ENCODE peak calls at places on chromosomes 7 and 10, in ten cellular contexts. U is DMS53; Q is T-cell; P is left lung; G is activated effector memory CD4-positive, alpha-beta T cell treated with Interleukin-2 at 50 U/mL for 16 hours; F is RCC 7860; N is LoVo; T is hippocampal formation; V is body of pancreas; I is NCI-H1436. J is an unnamed sample.
A peak's percentile ranks its signal among the peaks of the same experiment; 100 is the strongest.

GRCh38 chr7:128812514-128813168 is 17.6 kb upstream of the FLNC start:
- DNase-seq in U (no peak), Q (no peak), P (no peak), G (no peak), F (no peak), N (no peak), T (no peak), V (peak; percentile 81), I (no peak), J (no peak)

GRCh38 chr10:59126992-59127391 is 49.5 kb upstream of the PHYHIPL start:
- DNase-seq in U (peak; percentile 96), Q (no peak), P (no peak), G (no peak), F (no peak), N (no peak), T (no peak), V (no peak), I (no peak), J (no peak)

GRCh38 chr10:116756277-116756676 is 13.9 kb upstream of the HSPA12A start:
- DNase-seq in U (no peak), Q (no peak), P (no peak), G (no peak), F (no peak), N (no peak), T (peak; percentile 91), V (peak; percentile 39), I (no peak), J (no peak)

GRCh38 chr7:157633465-157634185 is 296.8 kb downstream of the DNAJB6 start:
- DNase-seq in U (no peak), Q (no peak), P (no peak), G (no peak), F (no peak), N (no peak), T (no peak), V (no peak), I (no peak), J (no peak)

GRCh38 chr10:18658301-18658991 is 785 bp upstream of the ARL5B start:
- DNase-seq in U (peak; percentile 60), Q (no peak), P (peak; percentile 61), G (no peak), F (peak; percentile 22), N (no peak), T (no peak), V (peak; percentile 57), I (no peak), J (no peak)

GRCh38 chr10:122649903-122650302 is 49.7 kb downstream of the C10orf120 start:
- DNase-seq in U (no peak), Q (no peak), P (no peak), G (no peak), F (no peak), N (no peak), T (no peak), V (no peak), I (no peak), J (no peak)

GRCh38 chr7:108598153-108598552 is 28.5 kb downstream of the DNAJB9 start:
- DNase-seq in U (peak; percentile 91), Q (no peak), P (no peak), G (no peak), F (no peak), N (no peak), T (peak; percentile 15), V (peak; percentile 18), I (peak; percentile 40), J (peak; percentile 58)

GRCh38 chr7:8389898-8390642 is 43.3 kb upstream of the NXPH1 start:
- DNase-seq in U (peak; percentile 75), Q (no peak), P (no peak), G (no peak), F (no peak), N (peak; percentile 35), T (peak; percentile 72), V (peak; percentile 51), I (peak; percentile 69), J (peak; percentile 83)

GRCh38 chr10:53458007-53458406 is 685.4 kb upstream of the MBL2 start:
- DNase-seq in U (no peak), Q (no peak), P (no peak), G (no peak), F (no peak), N (no peak), T (no peak), V (no peak), I (no peak), J (no peak)

GRCh38 chr7:73308665-73309214 is at the start of gene NSUN5:
- DNase-seq in U (peak; percentile 99), Q (peak; percentile 88), P (peak; percentile 97), G (peak; percentile 86), F (peak; percentile 67), N (peak; percentile 92), T (peak; percentile 12), V (peak; percentile 93), I (peak; percentile 35), J (peak; percentile 44)

GRCh38 chr10:59580257-59580863 is 129.3 kb downstream of the SLC16A9 start:
- DNase-seq in U (peak; percentile 74), Q (no peak), P (no peak), G (no peak), F (peak; percentile 31), N (peak; percentile 25), T (peak; percentile 61), V (no peak), I (no peak), J (no peak)

GRCh38 chr7:20783131-20783715 is 3.5 kb downstream of the SP8 start:
- DNase-seq in U (no peak), Q (no peak), P (no peak), G (no peak), F (no peak), N (no peak), T (no peak), V (no peak), I (no peak), J (no peak)

GRCh38 chr10:3424102-3424803 is 251.7 kb upstream of the PITRM1 start:
- DNase-seq in U (no peak), Q (no peak), P (peak; percentile 80), G (no peak), F (peak; percentile 82), N (peak; percentile 63), T (no peak), V (peak; percentile 25), I (peak; percentile 56), J (no peak)

GRCh38 chr10:43138757-43139241 is 554 bp downstream of the CSGALNACT2 start:
- DNase-seq in U (peak; percentile 66), Q (peak; percentile 74), P (no peak), G (peak; percentile 49), F (no peak), N (peak; percentile 16), T (peak; percentile 56), V (no peak), I (no peak), J (peak; percentile 8)

GRCh38 chr10:9824546-9825164 is 1193.0 kb upstream of the CELF2 start:
- DNase-seq in U (no peak), Q (no peak), P (no peak), G (no peak), F (peak; percentile 43), N (peak; percentile 48), T (no peak), V (peak; percentile 62), I (no peak), J (peak; percentile 34)

GRCh38 chr7:140165422-140165821 is 11.4 kb downstream of the KDM7A start:
- DNase-seq in U (no peak), Q (no peak), P (no peak), G (no peak), F (peak; percentile 51), N (peak; percentile 84), T (no peak), V (no peak), I (no peak), J (no peak)

GRCh38 chr10:94212876-94213595 is 149.7 kb downstream of the NOC3L start:
- DNase-seq in U (no peak), Q (no peak), P (no peak), G (no peak), F (peak; percentile 74), N (peak; percentile 13), T (no peak), V (no peak), I (no peak), J (no peak)

GRCh38 chr7:85471740-85472139 is 284.9 kb upstream of the SEMA3D start:
- DNase-seq in U (no peak), Q (no peak), P (no peak), G (no peak), F (no peak), N (no peak), T (no peak), V (no peak), I (no peak), J (no peak)

GRCh38 chr10:52949899-52950298 is 177.3 kb upstream of the MBL2 start:
- DNase-seq in U (peak; percentile 76), Q (no peak), P (no peak), G (no peak), F (no peak), N (no peak), T (no peak), V (peak; percentile 19), I (no peak), J (no peak)

GRCh38 chr10:130336612-130337304 is 200.6 kb downstream of the GLRX3 start:
- DNase-seq in U (no peak), Q (no peak), P (no peak), G (no peak), F (no peak), N (no peak), T (no peak), V (peak; percentile 14), I (no peak), J (no peak)

GRCh38 chr10:119501690-119502089 is 40.8 kb downstream of the RGS10 start:
- DNase-seq in U (no peak), Q (no peak), P (peak; percentile 0), G (no peak), F (no peak), N (no peak), T (no peak), V (no peak), I (no peak), J (no peak)

GRCh38 chr7:92763636-92764423 is 72.5 kb downstream of the CDK6 start:
- DNase-seq in U (peak; percentile 97), Q (no peak), P (no peak), G (no peak), F (peak; percentile 95), N (peak; percentile 66), T (no peak), V (no peak), I (no peak), J (no peak)

GRCh38 chr7:109873296-109873695 is 1217.6 kb upstream of the LRRN3 start:
- DNase-seq in U (peak; percentile 31), Q (no peak), P (peak; percentile 23), G (no peak), F (no peak), N (no peak), T (no peak), V (peak; percentile 24), I (no peak), J (no peak)

GRCh38 chr7:97971120-97971989 is 18.6 kb downstream of the OCM2 start:
- DNase-seq in U (peak; percentile 80), Q (peak; percentile 9), P (no peak), G (no peak), F (peak; percentile 42), N (peak; percentile 32), T (no peak), V (peak; percentile 29), I (no peak), J (peak; percentile 46)

GRCh38 chr7:107834401-107834800 is 31.4 kb upstream of the SLC26A3 start:
- DNase-seq in U (no peak), Q (no peak), P (no peak), G (no peak), F (no peak), N (no peak), T (no peak), V (no peak), I (no peak), J (no peak)

GRCh38 chr7:25259487-25260243 is 31.4 kb upstream of the NPVF start:
- DNase-seq in U (peak; percentile 96), Q (peak; percentile 50), P (no peak), G (peak; percentile 39), F (peak; percentile 69), N (peak; percentile 82), T (peak; percentile 79), V (peak; percentile 82), I (peak; percentile 86), J (peak; percentile 68)

GRCh38 chr7:105454058-105454739 is 65.5 kb upstream of the SRPK2 start:
- DNase-seq in U (no peak), Q (no peak), P (no peak), G (no peak), F (no peak), N (no peak), T (no peak), V (no peak), I (no peak), J (no peak)

GRCh38 chr7:153529100-153529499 is 523.1 kb upstream of the DPP6 start:
- DNase-seq in U (no peak), Q (no peak), P (no peak), G (no peak), F (no peak), N (no peak), T (no peak), V (no peak), I (no peak), J (no peak)